ENCODE peak calls at places on chromosome 1, in nine cellular contexts. One of them, this sample, is unnamed.

GRCh38 chr1:167862432-167863076 is 51.4 kb downstream of the ADCY10 start:
- DNase-seq in mammary epithelial cell: no peak
- DNase-seq in fibroblast of lung: peak
- DNase-seq in tibial artery: no peak
- DNase-seq in astrocyte of the spinal cord: peak
- DNase-seq in H1: no peak
- DNase-seq in lower leg skin: no peak
- DNase-seq in neural crest cell: no peak
- DNase-seq in testis: no peak
- DNase-seq in this sample: peak

GRCh38 chr1:19861034-19861433 is 21.2 kb upstream of the OTUD3 start:
- DNase-seq in mammary epithelial cell: peak
- DNase-seq in tibial artery: no peak
- DNase-seq in H1: no peak
- DNase-seq in lower leg skin: no peak
- DNase-seq in neural crest cell: no peak
- DNase-seq in testis: no peak
- DNase-seq in astrocyte of the spinal cord: no peak
- DNase-seq in fibroblast of lung: no peak
- DNase-seq in this sample: peak

GRCh38 chr1:12028957-12029511 is 9.7 kb downstream of the MIIP start:
- DNase-seq in testis: no peak
- DNase-seq in fibroblast of lung: no peak
- DNase-seq in neural crest cell: no peak
- DNase-seq in tibial artery: no peak
- DNase-seq in astrocyte of the spinal cord: no peak
- DNase-seq in lower leg skin: no peak
- DNase-seq in H1: no peak
- DNase-seq in mammary epithelial cell: no peak
- DNase-seq in this sample: no peak

GRCh38 chr1:8663915-8664331 is 153.5 kb downstream of the RERE start:
- DNase-seq in neural crest cell: no peak
- DNase-seq in fibroblast of lung: peak
- DNase-seq in tibial artery: peak
- DNase-seq in H1: no peak
- DNase-seq in mammary epithelial cell: no peak
- DNase-seq in testis: no peak
- DNase-seq in astrocyte of the spinal cord: no peak
- DNase-seq in lower leg skin: no peak
- DNase-seq in this sample: peak

GRCh38 chr1:113929750-113930498 is 800 bp downstream of the HIPK1 start:
- DNase-seq in neural crest cell: peak
- DNase-seq in H1: no peak
- DNase-seq in astrocyte of the spinal cord: peak
- DNase-seq in lower leg skin: peak
- DNase-seq in mammary epithelial cell: peak
- DNase-seq in fibroblast of lung: peak
- DNase-seq in testis: peak
- DNase-seq in tibial artery: peak
- DNase-seq in this sample: no peak

GRCh38 chr1:232047473-232047872 is 420.9 kb downstream of the DISC1 start:
- DNase-seq in fibroblast of lung: no peak
- DNase-seq in mammary epithelial cell: no peak
- DNase-seq in testis: no peak
- DNase-seq in lower leg skin: no peak
- DNase-seq in tibial artery: no peak
- DNase-seq in H1: no peak
- DNase-seq in neural crest cell: no peak
- DNase-seq in astrocyte of the spinal cord: no peak
- DNase-seq in this sample: no peak

GRCh38 chr1:3912809-3913685 is 13.0 kb upstream of the C1orf174 start:
- DNase-seq in tibial artery: no peak
- DNase-seq in testis: peak
- DNase-seq in fibroblast of lung: no peak
- DNase-seq in mammary epithelial cell: no peak
- DNase-seq in astrocyte of the spinal cord: no peak
- DNase-seq in neural crest cell: no peak
- DNase-seq in H1: no peak
- DNase-seq in lower leg skin: no peak
- DNase-seq in this sample: no peak

GRCh38 chr1:199859525-199859924 is 168.0 kb upstream of the NR5A2 start:
- DNase-seq in fibroblast of lung: peak
- DNase-seq in mammary epithelial cell: peak
- DNase-seq in neural crest cell: no peak
- DNase-seq in testis: no peak
- DNase-seq in H1: no peak
- DNase-seq in lower leg skin: no peak
- DNase-seq in astrocyte of the spinal cord: peak
- DNase-seq in tibial artery: no peak
- DNase-seq in this sample: peak

GRCh38 chr1:6796095-6796494 is 10.8 kb downstream of the CAMTA1 start:
- DNase-seq in tibial artery: no peak
- DNase-seq in lower leg skin: no peak
- DNase-seq in fibroblast of lung: no peak
- DNase-seq in astrocyte of the spinal cord: peak
- DNase-seq in testis: no peak
- DNase-seq in H1: no peak
- DNase-seq in mammary epithelial cell: no peak
- DNase-seq in neural crest cell: no peak
- DNase-seq in this sample: no peak

GRCh38 chr1:223717695-223718363 is 5.5 kb downstream of the CAPN2 start:
- DNase-seq in astrocyte of the spinal cord: no peak
- DNase-seq in lower leg skin: no peak
- DNase-seq in neural crest cell: no peak
- DNase-seq in testis: no peak
- DNase-seq in fibroblast of lung: no peak
- DNase-seq in H1: no peak
- DNase-seq in tibial artery: no peak
- DNase-seq in mammary epithelial cell: no peak
- DNase-seq in this sample: no peak

GRCh38 chr1:149936992-149937705 is 470 bp upstream of the MTMR11 start:
- DNase-seq in astrocyte of the spinal cord: peak
- DNase-seq in H1: no peak
- DNase-seq in neural crest cell: no peak
- DNase-seq in testis: peak
- DNase-seq in lower leg skin: no peak
- DNase-seq in mammary epithelial cell: peak
- DNase-seq in tibial artery: no peak
- DNase-seq in fibroblast of lung: peak
- DNase-seq in this sample: peak

GRCh38 chr1:211606914-211607751 is 28.2 kb upstream of the SLC30A1 start:
- DNase-seq in lower leg skin: no peak
- DNase-seq in neural crest cell: no peak
- DNase-seq in testis: no peak
- DNase-seq in fibroblast of lung: peak
- DNase-seq in astrocyte of the spinal cord: no peak
- DNase-seq in mammary epithelial cell: no peak
- DNase-seq in H1: no peak
- DNase-seq in tibial artery: no peak
- DNase-seq in this sample: no peak

GRCh38 chr1:212529211-212529731 is 79.3 kb upstream of the ATF3 start:
- DNase-seq in mammary epithelial cell: peak
- DNase-seq in lower leg skin: no peak
- DNase-seq in astrocyte of the spinal cord: peak
- DNase-seq in H1: no peak
- DNase-seq in fibroblast of lung: peak
- DNase-seq in tibial artery: no peak
- DNase-seq in testis: no peak
- DNase-seq in neural crest cell: no peak
- DNase-seq in this sample: peak

GRCh38 chr1:187047298-187047697 is 218.5 kb downstream of the PLA2G4A start:
- DNase-seq in astrocyte of the spinal cord: no peak
- DNase-seq in fibroblast of lung: no peak
- DNase-seq in testis: no peak
- DNase-seq in mammary epithelial cell: no peak
- DNase-seq in neural crest cell: no peak
- DNase-seq in H1: peak
- DNase-seq in lower leg skin: no peak
- DNase-seq in tibial artery: no peak
- DNase-seq in this sample: no peak

GRCh38 chr1:117096871-117097842 is 24.4 kb downstream of the TRIM45 start:
- DNase-seq in tibial artery: no peak
- DNase-seq in lower leg skin: no peak
- DNase-seq in H1: no peak
- DNase-seq in astrocyte of the spinal cord: peak
- DNase-seq in fibroblast of lung: peak
- DNase-seq in testis: no peak
- DNase-seq in neural crest cell: no peak
- DNase-seq in mammary epithelial cell: no peak
- DNase-seq in this sample: peak

GRCh38 chr1:156444407-156445001 is 56.1 kb downstream of the MEF2D start:
- DNase-seq in lower leg skin: no peak
- DNase-seq in neural crest cell: peak
- DNase-seq in H1: no peak
- DNase-seq in astrocyte of the spinal cord: no peak
- DNase-seq in mammary epithelial cell: no peak
- DNase-seq in testis: no peak
- DNase-seq in fibroblast of lung: no peak
- DNase-seq in tibial artery: no peak
- DNase-seq in this sample: peak
- TF ChIP-seq CTCF in lower leg skin: no peak
- TF ChIP-seq CTCF in neural crest cell: peak
- TF ChIP-seq CTCF in H1: peak
- TF ChIP-seq CTCF in astrocyte of the spinal cord: peak
- TF ChIP-seq CTCF in mammary epithelial cell: peak
- TF ChIP-seq CTCF in testis: no peak
- TF ChIP-seq CTCF in fibroblast of lung: peak
- TF ChIP-seq CTCF in tibial artery: no peak
- TF ChIP-seq CTCF in this sample: peak

GRCh38 chr1:183953031-183953430 is 84.5 kb downstream of the COLGALT2 start:
- DNase-seq in H1: no peak
- DNase-seq in mammary epithelial cell: no peak
- DNase-seq in lower leg skin: no peak
- DNase-seq in testis: no peak
- DNase-seq in tibial artery: no peak
- DNase-seq in fibroblast of lung: peak
- DNase-seq in astrocyte of the spinal cord: no peak
- DNase-seq in neural crest cell: no peak
- DNase-seq in this sample: no peak

GRCh38 chr1:183958958-183959357 is 78.6 kb downstream of the COLGALT2 start:
- DNase-seq in tibial artery: no peak
- DNase-seq in H1: no peak
- DNase-seq in fibroblast of lung: no peak
- DNase-seq in lower leg skin: no peak
- DNase-seq in astrocyte of the spinal cord: no peak
- DNase-seq in neural crest cell: no peak
- DNase-seq in testis: peak
- DNase-seq in mammary epithelial cell: no peak
- DNase-seq in this sample: peak

GRCh38 chr1:183954496-183954895 is 83.0 kb downstream of the COLGALT2 start:
- DNase-seq in tibial artery: no peak
- DNase-seq in fibroblast of lung: no peak
- DNase-seq in mammary epithelial cell: peak
- DNase-seq in astrocyte of the spinal cord: no peak
- DNase-seq in neural crest cell: no peak
- DNase-seq in testis: no peak
- DNase-seq in H1: no peak
- DNase-seq in lower leg skin: no peak
- DNase-seq in this sample: no peak

GRCh38 chr1:183957216-183957830 is 80.2 kb downstream of the COLGALT2 start:
- DNase-seq in astrocyte of the spinal cord: no peak
- DNase-seq in lower leg skin: no peak
- DNase-seq in testis: no peak
- DNase-seq in H1: no peak
- DNase-seq in neural crest cell: no peak
- DNase-seq in fibroblast of lung: no peak
- DNase-seq in mammary epithelial cell: no peak
- DNase-seq in tibial artery: no peak
- DNase-seq in this sample: no peak

DNA sequence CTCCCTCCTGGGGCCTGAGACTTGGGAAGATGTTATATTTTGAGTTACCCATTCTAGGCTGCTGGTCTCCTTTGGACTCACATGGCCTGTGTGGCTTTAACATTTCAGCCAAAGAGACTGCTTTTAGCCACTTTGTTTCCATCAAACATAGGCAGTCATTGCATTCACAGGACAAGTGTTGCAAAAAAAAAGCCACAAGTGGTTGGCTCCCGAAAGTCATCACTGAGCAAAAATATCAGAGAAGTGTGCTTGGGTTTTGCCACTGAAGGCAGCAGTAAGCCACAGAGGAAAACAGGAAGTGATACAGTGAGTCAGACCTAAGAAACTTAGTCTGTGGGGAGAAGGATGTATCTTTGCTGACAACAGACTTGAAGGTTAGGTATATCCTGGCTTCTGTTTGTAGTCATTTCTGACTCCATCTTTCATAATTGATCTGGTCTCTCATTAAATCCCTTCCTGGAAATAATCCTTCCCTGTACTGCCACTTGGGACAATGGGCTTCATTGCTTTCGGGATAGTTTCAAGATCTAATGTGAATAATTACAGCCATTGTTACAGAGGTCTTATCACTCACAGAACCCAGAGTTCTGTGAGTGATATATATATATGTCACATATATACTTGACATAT is 80.9 kb downstream of the COLGALT2 start:
- DNase-seq in tibial artery: peak
- DNase-seq in H1: no peak
- DNase-seq in mammary epithelial cell: peak
- DNase-seq in neural crest cell: no peak
- DNase-seq in fibroblast of lung: peak
- DNase-seq in astrocyte of the spinal cord: peak
- DNase-seq in testis: no peak
- DNase-seq in lower leg skin: no peak
- DNase-seq in this sample: peak
- TF ChIP-seq CTCF in tibial artery: no peak
- TF ChIP-seq CTCF in H1: no peak
- TF ChIP-seq CTCF in mammary epithelial cell: no peak
- TF ChIP-seq CTCF in neural crest cell: no peak
- TF ChIP-seq CTCF in fibroblast of lung: peak
- TF ChIP-seq CTCF in astrocyte of the spinal cord: peak
- TF ChIP-seq CTCF in testis: no peak
- TF ChIP-seq CTCF in lower leg skin: no peak
- TF ChIP-seq CTCF in this sample: peak

GRCh38 chr1:203037509-203038190 is 11.4 kb downstream of the PPFIA4 start:
- DNase-seq in tibial artery: no peak
- DNase-seq in neural crest cell: no peak
- DNase-seq in mammary epithelial cell: no peak
- DNase-seq in astrocyte of the spinal cord: no peak
- DNase-seq in testis: no peak
- DNase-seq in fibroblast of lung: no peak
- DNase-seq in H1: no peak
- DNase-seq in lower leg skin: no peak
- DNase-seq in this sample: no peak
- TF ChIP-seq CTCF in tibial artery: no peak
- TF ChIP-seq CTCF in neural crest cell: no peak
- TF ChIP-seq CTCF in mammary epithelial cell: no peak
- TF ChIP-seq CTCF in astrocyte of the spinal cord: no peak
- TF ChIP-seq CTCF in testis: no peak
- TF ChIP-seq CTCF in fibroblast of lung: no peak
- TF ChIP-seq CTCF in H1: no peak
- TF ChIP-seq CTCF in lower leg skin: no peak
- TF ChIP-seq CTCF in this sample: no peak

DNA sequence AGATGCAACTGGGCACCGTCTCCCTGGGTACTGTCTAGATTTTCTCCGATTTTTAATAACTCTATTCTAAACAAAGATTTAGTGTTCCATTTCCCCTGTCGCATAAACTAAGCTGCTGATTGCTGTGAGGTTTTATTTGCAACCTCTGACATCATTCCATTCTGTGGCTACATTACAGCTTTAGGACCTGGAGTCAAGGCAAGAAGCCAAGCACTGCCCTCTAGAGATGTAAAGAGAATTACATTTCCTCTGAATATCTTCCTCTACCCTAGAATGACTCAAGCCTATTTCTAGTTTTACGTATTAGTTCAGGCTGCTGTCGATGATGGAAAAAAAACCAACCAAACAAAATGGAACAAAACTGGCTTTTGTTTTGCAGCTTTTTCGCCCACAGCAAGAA is 130.2 kb upstream of the MAP1LC3C start:
- DNase-seq in mammary epithelial cell: peak
- DNase-seq in tibial artery: no peak
- DNase-seq in neural crest cell: no peak
- DNase-seq in testis: peak
- DNase-seq in fibroblast of lung: peak
- DNase-seq in lower leg skin: no peak
- DNase-seq in astrocyte of the spinal cord: peak
- DNase-seq in H1: no peak
- DNase-seq in this sample: peak
- TF ChIP-seq CTCF in mammary epithelial cell: peak
- TF ChIP-seq CTCF in tibial artery: no peak
- TF ChIP-seq CTCF in neural crest cell: peak
- TF ChIP-seq CTCF in testis: no peak
- TF ChIP-seq CTCF in fibroblast of lung: no peak
- TF ChIP-seq CTCF in lower leg skin: no peak
- TF ChIP-seq CTCF in astrocyte of the spinal cord: no peak
- TF ChIP-seq CTCF in H1: no peak
- TF ChIP-seq CTCF in this sample: peak